ENCODE peak calls at places on chromosomes 2 and 18, in nine cellular contexts. U is left kidney; B is A549; H is stimulated activated CD4-positive, alpha-beta T cell treated with anti-CD3 and anti-CD28 coated beads, Interleukin-1b, Interleukin-23, amount 100 ng/mL, for 48 hours; P is HTR-8/SVneo; A is mammary epithelial cell; K is AG10803; L is stimulated activated naive CD4-positive, alpha-beta T cell; J is cardiac septum. E is an unnamed sample.

GRCh38 chr2:96427917-96428316 is 77.2 kb downstream of the NEURL3 start:
- DNase-seq in P (peak), K (peak), H (peak), B (peak), A (peak), L (no peak), J (no peak), U (no peak), E (peak)

GRCh38 chr2:241185961-241186360 is 2.5 kb upstream of the ANO7 start:
- DNase-seq in L (no peak), P (no peak), U (no peak), J (no peak), B (no peak), H (no peak), K (no peak), A (no peak), E (no peak)

GRCh38 chr2:61042807-61043206 is 22.9 kb upstream of the SANBR start:
- DNase-seq in K (no peak), H (no peak), B (no peak), L (no peak), U (no peak), J (no peak), P (no peak), A (no peak), E (no peak)

GRCh38 chr2:239288951-239289481 is 111.8 kb downstream of the HDAC4 start:
- DNase-seq in K (no peak), U (peak), A (no peak), J (peak), B (no peak), L (no peak), P (no peak), H (peak), E (no peak)

GRCh38 chr2:177392373-177393246 is at the start of gene AGPS:
- DNase-seq in L (peak), U (peak), P (peak), A (peak), H (peak), K (peak), J (peak), B (peak), E (peak)

GRCh38 chr18:40365526-40365925 is 1589.5 kb upstream of the PIK3C3 start:
- DNase-seq in J (no peak), H (no peak), A (no peak), K (peak), P (no peak), L (no peak), U (no peak), B (no peak), E (no peak)

GRCh38 chr2:12202301-12202700 is 455.9 kb downstream of the LPIN1 start:
- DNase-seq in H (no peak), U (peak), J (no peak), P (no peak), L (no peak), B (no peak), A (peak), K (peak), E (no peak)

GRCh38 chr2:106267997-106268396 is 73.9 kb upstream of the UXS1 start:
- DNase-seq in L (no peak), J (no peak), H (no peak), K (no peak), B (no peak), U (no peak), A (no peak), P (no peak), E (no peak)

GRCh38 chr2:99279969-99280695 is 20.9 kb downstream of the LYG1 start:
- DNase-seq in B (no peak), H (no peak), P (no peak), L (no peak), K (peak), J (no peak), U (no peak), A (no peak), E (no peak)

GRCh38 chr2:105235388-105236059 is 6.0 kb upstream of the GPR45 start:
- DNase-seq in J (no peak), L (peak), H (peak), A (peak), K (peak), P (peak), B (peak), U (peak), E (peak)

GRCh38 chr2:221254281-221254680 is 317.8 kb downstream of the EPHA4 start:
- DNase-seq in J (no peak), H (no peak), P (peak), A (no peak), K (no peak), L (no peak), U (peak), B (no peak), E (peak)

GRCh38 chr2:226795281-226796011 is 4.2 kb downstream of the IRS1 start:
- DNase-seq in H (no peak), L (no peak), A (peak), U (no peak), B (no peak), J (peak), P (no peak), K (peak), E (no peak)

GRCh38 chr18:51278045-51278649 is 80.7 kb upstream of the MEX3C start:
- DNase-seq in K (no peak), A (peak), P (no peak), H (peak), U (peak), B (peak), L (no peak), J (no peak), E (peak)

GRCh38 chr18:47931707-47932103 is 1.2 kb upstream of the SMAD2 start:
- DNase-seq in K (no peak), B (no peak), H (peak), U (peak), A (no peak), J (no peak), L (peak), P (no peak), E (peak)

GRCh38 chr2:197198890-197199289 is 111.7 kb downstream of the ANKRD44 start:
- DNase-seq in J (peak), L (peak), K (no peak), B (no peak), H (peak), P (no peak), U (no peak), A (peak), E (no peak)

GRCh38 chr2:145190031-145190703 is 670.2 kb upstream of the ZEB2 start:
- DNase-seq in U (no peak), A (peak), J (no peak), L (no peak), H (no peak), P (no peak), B (no peak), K (no peak), E (peak)